ENCODE peak calls at places on chromosomes 6 and 20, in four cellular contexts. One of them, this sample, is unnamed.

GRCh38 chr6:128271011-128271410 is 249.4 kb downstream of the PTPRK start:
- DNase-seq in pancreas: no peak
- DNase-seq in GM06990: no peak
- DNase-seq in astrocyte of the cerebellum: no peak
- DNase-seq in this sample: no peak

GRCh38 chr20:40738976-40739375 is 49.9 kb upstream of the MAFB start:
- DNase-seq in pancreas: no peak
- DNase-seq in GM06990: no peak
- DNase-seq in astrocyte of the cerebellum: no peak
- DNase-seq in this sample: no peak

GRCh38 chr20:32945710-32946221 is 58.5 kb downstream of the SUN5 start:
- DNase-seq in pancreas: no peak
- DNase-seq in GM06990: no peak
- DNase-seq in astrocyte of the cerebellum: no peak
- DNase-seq in this sample: no peak

GRCh38 chr6:98831057-98832031 is 3.0 kb upstream of the POU3F2 start:
- DNase-seq in pancreas: no peak
- DNase-seq in GM06990: no peak
- DNase-seq in astrocyte of the cerebellum: no peak
- DNase-seq in this sample: peak; percentile 78

GRCh38 chr6:123803862-123804681 is at the start of gene NKAIN2:
- DNase-seq in pancreas: no peak
- DNase-seq in GM06990: peak; percentile 13
- DNase-seq in astrocyte of the cerebellum: no peak
- DNase-seq in this sample: peak; percentile 30

GRCh38 chr6:2730353-2730752 is 20.4 kb downstream of the MYLK4 start:
- DNase-seq in pancreas: no peak
- DNase-seq in GM06990: no peak
- DNase-seq in astrocyte of the cerebellum: no peak
- DNase-seq in this sample: no peak

GRCh38 chr6:42251500-42251899 is 33.8 kb upstream of the MRPS10 start:
- DNase-seq in pancreas: no peak
- DNase-seq in GM06990: no peak
- DNase-seq in astrocyte of the cerebellum: no peak
- DNase-seq in this sample: no peak

GRCh38 chr6:35906499-35906846 is 14.4 kb downstream of the SRPK1 start:
- DNase-seq in pancreas: no peak
- DNase-seq in GM06990: no peak
- DNase-seq in astrocyte of the cerebellum: no peak
- DNase-seq in this sample: no peak

GRCh38 chr6:3749991-3750323 is 1.6 kb downstream of the PXDC1 start:
- DNase-seq in pancreas: peak; percentile 62
- DNase-seq in GM06990: no peak
- DNase-seq in astrocyte of the cerebellum: peak; percentile 70
- DNase-seq in this sample: no peak

GRCh38 chr20:51910202-51911050 is 108.1 kb upstream of the SALL4 start:
- DNase-seq in pancreas: no peak
- DNase-seq in GM06990: no peak
- DNase-seq in astrocyte of the cerebellum: peak; percentile 64
- DNase-seq in this sample: no peak

GRCh38 chr6:43911354-43911624 is 141.3 kb downstream of the VEGFA start:
- DNase-seq in pancreas: no peak
- DNase-seq in GM06990: no peak
- DNase-seq in astrocyte of the cerebellum: no peak
- DNase-seq in this sample: no peak

GRCh38 chr20:48776306-48776705 is 51.5 kb downstream of the PREX1 start:
- DNase-seq in pancreas: no peak
- DNase-seq in GM06990: no peak
- DNase-seq in astrocyte of the cerebellum: peak; percentile 80
- DNase-seq in this sample: no peak

GRCh38 chr20:9597547-9597946 is 83.2 kb downstream of the LAMP5 start:
- DNase-seq in pancreas: no peak
- DNase-seq in GM06990: no peak
- DNase-seq in astrocyte of the cerebellum: no peak
- DNase-seq in this sample: no peak

GRCh38 chr6:121590941-121591340 is 155.5 kb downstream of the GJA1 start:
- DNase-seq in pancreas: no peak
- DNase-seq in GM06990: no peak
- DNase-seq in astrocyte of the cerebellum: no peak
- DNase-seq in this sample: no peak

GRCh38 chr20:460707-461106 is 1.6 kb downstream of the TBC1D20 start:
- DNase-seq in pancreas: no peak
- DNase-seq in GM06990: no peak
- DNase-seq in astrocyte of the cerebellum: no peak
- DNase-seq in this sample: no peak

GRCh38 chr6:156988276-156989158 is 211.3 kb downstream of the ARID1B start:
- DNase-seq in pancreas: no peak
- DNase-seq in GM06990: peak; percentile 66
- DNase-seq in astrocyte of the cerebellum: no peak
- DNase-seq in this sample: no peak

GRCh38 chr6:15256538-15257222 is 10.8 kb downstream of the JARID2 start:
- DNase-seq in pancreas: no peak
- DNase-seq in GM06990: no peak
- DNase-seq in astrocyte of the cerebellum: peak; percentile 32
- DNase-seq in this sample: no peak

GRCh38 chr6:142146828-142147662 is at the start of the genes NMBR and VTA1:
- DNase-seq in pancreas: peak; percentile 98
- DNase-seq in GM06990: peak; percentile 95
- DNase-seq in astrocyte of the cerebellum: peak; percentile 99
- DNase-seq in this sample: peak; percentile 98

GRCh38 chr20:34363062-34364012 is at the start of gene ITCH:
- DNase-seq in pancreas: peak; percentile 96
- DNase-seq in GM06990: peak; percentile 89
- DNase-seq in astrocyte of the cerebellum: peak; percentile 88
- DNase-seq in this sample: peak; percentile 98